ENCODE peak calls at places on chromosomes 12 and 14, in nine cellular contexts. I is A549, D is fibroblast of pulmonary artery, L is nephron progenitor cell, P is RWPE2, B is body of pancreas, O is uterus, M is choroid plexus epithelial cell, W is brain microvascular endothelial cell. S is an unnamed sample.

GRCh38 chr14:77985235-77985634 is 184.9 kb upstream of the NRXN3 start:
- DNase-seq in I (no peak), D (no peak), L (no peak), P (no peak), B (no peak), O (no peak), M (peak; percentile 23), W (peak; percentile 14), S (no peak)

GRCh38 chr12:121712462-121713256 is at the start of gene TMEM120B:
- DNase-seq in I (peak; percentile 70), D (peak; percentile 72), L (peak; percentile 86), P (no peak), B (peak; percentile 88), O (peak; percentile 86), M (peak; percentile 71), W (peak; percentile 62), S (peak; percentile 74)

GRCh38 chr14:26199599-26200370 is 398.0 kb downstream of the NOVA1 start:
- DNase-seq in I (no peak), D (peak; percentile 47), L (no peak), P (no peak), B (no peak), O (no peak), M (peak; percentile 80), W (no peak), S (no peak)

GRCh38 chr14:95394981-95395737 is 75.5 kb upstream of the CLMN start:
- DNase-seq in I (no peak), D (no peak), L (no peak), P (peak; percentile 28), B (no peak), O (no peak), M (peak; percentile 7), W (no peak), S (peak; percentile 8)

GRCh38 chr12:47741340-47741703 is 16.0 kb upstream of the ENDOU start:
- DNase-seq in I (no peak), D (no peak), L (no peak), P (peak; percentile 74), B (peak; percentile 62), O (peak; percentile 47), M (no peak), W (no peak), S (peak; percentile 96)

GRCh38 chr12:57005980-57006808 is at the start of gene ZBTB39:
- DNase-seq in I (peak; percentile 82), D (peak; percentile 55), L (peak; percentile 77), P (no peak), B (peak; percentile 61), O (peak; percentile 63), M (peak; percentile 49), W (peak; percentile 17), S (peak; percentile 60)

GRCh38 chr14:79668941-79669340 is 542.4 kb downstream of the DIO2 start:
- DNase-seq in I (no peak), D (no peak), L (no peak), P (no peak), B (no peak), O (no peak), M (no peak), W (no peak), S (no peak)

GRCh38 chr12:109731806-109732205 is 18.2 kb downstream of the FAM222A start:
- DNase-seq in I (no peak), D (no peak), L (peak; percentile 0), P (no peak), B (peak; percentile 4), O (no peak), M (no peak), W (no peak), S (no peak)

GRCh38 chr14:29016050-29016900 is 249.7 kb downstream of the FOXG1 start:
- DNase-seq in I (no peak), D (peak; percentile 68), L (peak; percentile 73), P (no peak), B (peak; percentile 15), O (peak; percentile 15), M (peak; percentile 74), W (peak; percentile 1), S (no peak)

GRCh38 chr14:77580964-77581505 is 35.4 kb downstream of the SPTLC2 start:
- DNase-seq in I (no peak), D (peak; percentile 53), L (no peak), P (no peak), B (no peak), O (no peak), M (peak; percentile 84), W (peak; percentile 35), S (no peak)

GRCh38 chr14:74203546-74203945 is 35.7 kb upstream of the VSX2 start:
- DNase-seq in I (no peak), D (no peak), L (no peak), P (no peak), B (no peak), O (no peak), M (no peak), W (no peak), S (no peak)

GRCh38 chr14:65169351-65169750 is 67.0 kb upstream of the MAX start:
- DNase-seq in I (no peak), D (peak; percentile 59), L (no peak), P (no peak), B (no peak), O (no peak), M (peak; percentile 66), W (peak; percentile 55), S (no peak)

GRCh38 chr14:77099425-77100167 is 1.5 kb downstream of the CIPC start:
- DNase-seq in I (no peak), D (peak; percentile 73), L (no peak), P (no peak), B (peak; percentile 46), O (no peak), M (peak; percentile 88), W (peak; percentile 40), S (no peak)

GRCh38 chr12:71804505-71804904 is 35.1 kb upstream of the TBC1D15 start:
- DNase-seq in I (no peak), D (no peak), L (peak; percentile 9), P (no peak), B (no peak), O (no peak), M (no peak), W (no peak), S (no peak)

GRCh38 chr12:128381961-128382360 is 115.0 kb downstream of the TMEM132C start:
- DNase-seq in I (no peak), D (no peak), L (no peak), P (no peak), B (no peak), O (no peak), M (no peak), W (no peak), S (no peak)

GRCh38 chr14:61147369-61147897 is 133.7 kb downstream of the TMEM30B start:
- DNase-seq in I (no peak), D (peak; percentile 21), L (no peak), P (no peak), B (no peak), O (no peak), M (peak; percentile 72), W (peak; percentile 48), S (no peak)

GRCh38 chr12:5395443-5396401 is 36.2 kb upstream of the NTF3 start:
- DNase-seq in I (no peak), D (no peak), L (peak; percentile 58), P (no peak), B (no peak), O (peak; percentile 23), M (no peak), W (no peak), S (no peak)

GRCh38 chr14:69281450-69282169 is 21.7 kb downstream of the GALNT16 start:
- DNase-seq in I (no peak), D (no peak), L (no peak), P (peak; percentile 26), B (no peak), O (no peak), M (peak; percentile 23), W (no peak), S (peak; percentile 8)

GRCh38 chr12:124558298-124558697 is 9.1 kb downstream of the NCOR2 start:
- DNase-seq in I (no peak), D (no peak), L (no peak), P (no peak), B (no peak), O (no peak), M (no peak), W (no peak), S (no peak)

GRCh38 chr12:124556067-124556466 is 11.3 kb downstream of the NCOR2 start:
- DNase-seq in I (no peak), D (no peak), L (no peak), P (no peak), B (no peak), O (no peak), M (no peak), W (no peak), S (no peak)

GRCh38 chr12:124557518-124558223 is 9.7 kb downstream of the NCOR2 start:
- DNase-seq in I (no peak), D (no peak), L (no peak), P (no peak), B (no peak), O (no peak), M (no peak), W (no peak), S (no peak)

GRCh38 chr12:124555168-124555928 is 12.1 kb downstream of the NCOR2 start:
- DNase-seq in I (no peak), D (no peak), L (no peak), P (no peak), B (no peak), O (no peak), M (no peak), W (no peak), S (no peak)

GRCh38 chr12:124556896-124557501 is 10.4 kb downstream of the NCOR2 start:
- DNase-seq in I (no peak), D (no peak), L (no peak), P (no peak), B (no peak), O (peak; percentile 29), M (no peak), W (no peak), S (peak; percentile 49)
- TF ChIP-seq CTCF in I (no peak), D (no peak), L (no peak), P (no peak), B (no peak), O (no peak), M (no peak), W (no peak), S (no peak)

GRCh38 chr12:6752931-6753771 is at the start of gene MLF2:
- DNase-seq in I (peak; percentile 98), D (peak; percentile 99), L (peak; percentile 99), P (peak; percentile 97), B (peak; percentile 99), O (peak; percentile 99), M (peak; percentile 100), W (peak; percentile 98), S (peak; percentile 99)
- TF ChIP-seq CTCF in I (no peak), D (no peak), L (no peak), P (peak; percentile 98), B (peak; percentile 90), O (peak; percentile 34), M (no peak), W (peak; percentile 99), S (no peak)

GRCh38 chr14:53151867-53152626 is 1.1 kb downstream of the DDHD1 start:
- DNase-seq in I (peak; percentile 89), D (peak; percentile 45), L (peak; percentile 52), P (peak; percentile 75), B (peak; percentile 65), O (peak; percentile 35), M (peak; percentile 33), W (peak; percentile 27), S (peak; percentile 47)
- TF ChIP-seq CTCF in I (peak; percentile 14), D (peak; percentile 6), L (no peak), P (peak; percentile 39), B (no peak), O (no peak), M (peak; percentile 22), W (peak; percentile 11), S (no peak)

DNA sequence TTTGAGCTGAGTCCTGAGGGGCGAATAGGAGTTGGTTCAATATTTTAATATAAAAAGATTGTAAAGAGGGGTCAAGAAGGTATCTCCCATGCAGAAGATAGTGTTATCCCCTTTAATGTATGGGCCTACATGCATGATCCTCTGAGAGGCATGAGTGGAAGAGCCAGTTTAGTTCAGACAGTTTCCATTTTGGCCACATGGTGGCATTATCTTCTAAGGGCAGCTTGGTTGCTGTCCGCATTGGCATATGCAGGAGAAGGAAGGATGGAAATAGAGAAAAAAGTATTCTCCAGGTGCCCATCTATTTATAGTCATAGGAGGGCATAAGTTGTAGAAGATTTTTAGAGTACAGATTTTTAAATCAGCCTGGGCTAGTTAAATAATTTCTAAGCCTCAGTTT is 5.4 kb downstream of the SAMD4A start:
- DNase-seq in I (no peak), D (peak; percentile 54), L (no peak), P (no peak), B (no peak), O (no peak), M (peak; percentile 63), W (peak; percentile 24), S (no peak)
- TF ChIP-seq CTCF in I (peak; percentile 47), D (peak; percentile 54), L (peak; percentile 43), P (peak; percentile 76), B (no peak), O (peak; percentile 36), M (peak; percentile 66), W (peak; percentile 74), S (no peak)

S was measured in thyroid gland.